ENCODE peak calls at places on chromosomes 13 and 19, in four cellular contexts. One of them, this sample, is unnamed.

GRCh38 chr13:19794552-19795143 is 11.9 kb upstream of the PSPC1 start:
- DNase-seq in WTC11: peak
- DNase-seq in K562: no peak
- DNase-seq in HepG2: no peak
- DNase-seq in this sample: no peak

GRCh38 chr13:97710797-97711196 is 242.7 kb upstream of the IPO5 start:
- DNase-seq in WTC11: no peak
- DNase-seq in K562: no peak
- DNase-seq in HepG2: no peak
- DNase-seq in this sample: no peak

GRCh38 chr13:85521586-85521985 is 277.6 kb downstream of the SLITRK6 start:
- DNase-seq in WTC11: no peak
- DNase-seq in HepG2: no peak
- DNase-seq in K562: no peak
- DNase-seq in this sample: no peak

GRCh38 chr19:15188851-15189250 is 11.9 kb downstream of the NOTCH3 start:
- DNase-seq in K562: no peak
- DNase-seq in WTC11: peak
- DNase-seq in HepG2: no peak
- DNase-seq in this sample: no peak

GRCh38 chr13:111183087-111183645 is 68.1 kb downstream of the ARHGEF7 start:
- DNase-seq in WTC11: no peak
- DNase-seq in K562: no peak
- DNase-seq in HepG2: no peak
- DNase-seq in this sample: no peak

GRCh38 chr19:33302974-33303790 is 848 bp upstream of the CEBPA start:
- DNase-seq in WTC11: peak
- DNase-seq in K562: no peak
- DNase-seq in HepG2: no peak
- DNase-seq in this sample: peak

GRCh38 chr19:33472696-33473624 is 48.6 kb downstream of the PEPD start:
- DNase-seq in K562: no peak
- DNase-seq in HepG2: no peak
- DNase-seq in WTC11: peak
- DNase-seq in this sample: no peak

GRCh38 chr13:49225358-49226042 is 5.4 kb downstream of the MLNR start:
- DNase-seq in K562: no peak
- DNase-seq in WTC11: no peak
- DNase-seq in HepG2: peak
- DNase-seq in this sample: no peak

GRCh38 chr19:49502866-49503581 is 6.8 kb downstream of the RPS11 start:
- DNase-seq in K562: peak
- DNase-seq in HepG2: peak
- DNase-seq in WTC11: no peak
- DNase-seq in this sample: peak

GRCh38 chr13:111252449-111253124 is 67.9 kb upstream of the TEX29 start:
- DNase-seq in K562: no peak
- DNase-seq in WTC11: no peak
- DNase-seq in HepG2: no peak
- DNase-seq in this sample: no peak

GRCh38 chr19:11337080-11337479 is 2.4 kb downstream of the RAB3D start:
- DNase-seq in K562: no peak
- DNase-seq in HepG2: no peak
- DNase-seq in WTC11: no peak
- DNase-seq in this sample: no peak

GRCh38 chr13:44359983-44360375 is 13.6 kb upstream of the SERP2 start:
- DNase-seq in WTC11: no peak
- DNase-seq in HepG2: no peak
- DNase-seq in K562: no peak
- DNase-seq in this sample: no peak

GRCh38 chr13:114113961-114114360 is 18.5 kb downstream of the RASA3 start:
- DNase-seq in HepG2: no peak
- DNase-seq in WTC11: no peak
- DNase-seq in K562: no peak
- DNase-seq in this sample: no peak

GRCh38 chr19:49070416-49070815 is 2.1 kb downstream of the KCNA7 start:
- DNase-seq in WTC11: no peak
- DNase-seq in HepG2: no peak
- DNase-seq in K562: no peak
- DNase-seq in this sample: no peak

GRCh38 chr19:10603084-10603872 is 16.2 kb upstream of the AP1M2 start:
- DNase-seq in HepG2: no peak
- DNase-seq in WTC11: peak
- DNase-seq in K562: peak
- DNase-seq in this sample: no peak

GRCh38 chr13:60326273-60326672 is 70.7 kb upstream of the TDRD3 start:
- DNase-seq in K562: peak
- DNase-seq in WTC11: no peak
- DNase-seq in HepG2: peak
- DNase-seq in this sample: no peak

GRCh38 chr13:57666554-57666953 is 35.0 kb downstream of the PCDH17 start:
- DNase-seq in K562: no peak
- DNase-seq in HepG2: no peak
- DNase-seq in WTC11: no peak
- DNase-seq in this sample: no peak

GRCh38 chr13:36105726-36106125 is 25.5 kb downstream of the DCLK1 start:
- DNase-seq in WTC11: no peak
- DNase-seq in HepG2: no peak
- DNase-seq in K562: no peak
- DNase-seq in this sample: no peak

GRCh38 chr19:3595521-3596061 is 10.3 kb downstream of the GIPC3 start:
- DNase-seq in HepG2: no peak
- DNase-seq in WTC11: no peak
- DNase-seq in K562: no peak
- DNase-seq in this sample: no peak

GRCh38 chr19:13396256-13397080 is 109.8 kb downstream of the CACNA1A start:
- DNase-seq in WTC11: peak
- DNase-seq in HepG2: peak
- DNase-seq in K562: peak
- DNase-seq in this sample: peak

GRCh38 chr19:1062387-1063029 is 4.5 kb upstream of the ARHGAP45 start:
- DNase-seq in WTC11: peak
- DNase-seq in K562: no peak
- DNase-seq in HepG2: no peak
- DNase-seq in this sample: no peak

GRCh38 chr19:2668188-2668763 is 34.2 kb downstream of the GNG7 start:
- DNase-seq in WTC11: no peak
- DNase-seq in K562: no peak
- DNase-seq in HepG2: no peak
- DNase-seq in this sample: no peak

GRCh38 chr19:1264801-1265610 is 4.1 kb upstream of the CIRBP start:
- DNase-seq in WTC11: peak
- DNase-seq in K562: peak
- DNase-seq in HepG2: peak
- DNase-seq in this sample: peak

GRCh38 chr13:42847891-42848663 is 66.7 kb downstream of the FAM216B start:
- DNase-seq in HepG2: no peak
- DNase-seq in K562: no peak
- DNase-seq in WTC11: no peak
- DNase-seq in this sample: no peak

GRCh38 chr19:2014731-2015610 is 543 bp downstream of the BTBD2 start:
- DNase-seq in WTC11: peak
- DNase-seq in K562: peak
- DNase-seq in HepG2: no peak
- DNase-seq in this sample: no peak

GRCh38 chr13:75402787-75403186 is 79.2 kb downstream of the TBC1D4 start:
- DNase-seq in HepG2: peak
- DNase-seq in WTC11: no peak
- DNase-seq in K562: no peak
- DNase-seq in this sample: no peak

GRCh38 chr19:53101518-53101917 is 1.7 kb downstream of the ZNF160 start:
- DNase-seq in WTC11: no peak
- DNase-seq in K562: peak
- DNase-seq in HepG2: no peak
- DNase-seq in this sample: no peak

GRCh38 chr19:4229179-4229931 is at the start of gene EBI3:
- DNase-seq in HepG2: no peak
- DNase-seq in WTC11: no peak
- DNase-seq in K562: peak
- DNase-seq in this sample: peak

GRCh38 chr13:97295279-97296182 is 73.4 kb downstream of the MBNL2 start:
- DNase-seq in K562: no peak
- DNase-seq in WTC11: no peak
- DNase-seq in HepG2: no peak
- DNase-seq in this sample: peak

GRCh38 chr13:86085890-86086289 is 286.7 kb upstream of the SLITRK6 start:
- DNase-seq in HepG2: no peak
- DNase-seq in K562: no peak
- DNase-seq in WTC11: no peak
- DNase-seq in this sample: no peak

GRCh38 chr13:29540799-29541198 is 54.7 kb downstream of the SLC7A1 start:
- DNase-seq in HepG2: no peak
- DNase-seq in K562: no peak
- DNase-seq in WTC11: no peak
- DNase-seq in this sample: no peak

GRCh38 chr13:39916330-39916729 is 260.9 kb downstream of the COG6 start:
- DNase-seq in K562: no peak
- DNase-seq in HepG2: no peak
- DNase-seq in WTC11: no peak
- DNase-seq in this sample: no peak

GRCh38 chr19:13270514-13271105 is 120.4 kb downstream of the IER2 start:
- DNase-seq in WTC11: no peak
- DNase-seq in HepG2: no peak
- DNase-seq in K562: no peak
- DNase-seq in this sample: no peak

GRCh38 chr13:51380269-51380668 is 40.8 kb downstream of the SERPINE3 start:
- DNase-seq in HepG2: no peak
- DNase-seq in K562: no peak
- DNase-seq in WTC11: no peak
- DNase-seq in this sample: no peak

GRCh38 chr13:30388401-30389283 is 33.7 kb upstream of the UBE2L5 start:
- DNase-seq in K562: no peak
- DNase-seq in HepG2: no peak
- DNase-seq in WTC11: no peak
- DNase-seq in this sample: no peak

DNA sequence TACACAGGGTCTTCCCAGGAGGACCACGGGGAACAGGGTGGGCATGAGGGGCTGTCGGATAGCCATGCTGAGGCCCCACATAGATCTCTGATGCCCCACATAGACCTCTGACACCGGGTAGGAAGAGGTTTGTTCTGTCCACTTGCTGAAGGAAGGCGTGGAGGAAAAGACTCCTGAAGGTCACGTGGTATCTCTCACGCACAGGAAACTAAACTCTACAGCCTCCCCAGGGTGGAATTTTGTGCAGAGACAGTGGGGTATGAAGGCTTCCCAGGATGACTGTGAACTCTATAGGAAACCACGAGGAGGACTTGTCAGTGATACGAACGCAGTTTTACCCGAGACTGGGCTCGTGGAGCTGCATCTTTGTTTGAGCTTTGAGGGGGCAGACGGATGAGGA is 2.8 kb downstream of the EVI5L start:
- DNase-seq in HepG2: no peak
- DNase-seq in WTC11: no peak
- DNase-seq in K562: no peak
- DNase-seq in this sample: no peak
- TF ChIP-seq NR3C1 in HepG2: no peak
- TF ChIP-seq NR3C1 in WTC11: no peak
- TF ChIP-seq NR3C1 in K562: no peak
- TF ChIP-seq NR3C1 in this sample: no peak

DNA sequence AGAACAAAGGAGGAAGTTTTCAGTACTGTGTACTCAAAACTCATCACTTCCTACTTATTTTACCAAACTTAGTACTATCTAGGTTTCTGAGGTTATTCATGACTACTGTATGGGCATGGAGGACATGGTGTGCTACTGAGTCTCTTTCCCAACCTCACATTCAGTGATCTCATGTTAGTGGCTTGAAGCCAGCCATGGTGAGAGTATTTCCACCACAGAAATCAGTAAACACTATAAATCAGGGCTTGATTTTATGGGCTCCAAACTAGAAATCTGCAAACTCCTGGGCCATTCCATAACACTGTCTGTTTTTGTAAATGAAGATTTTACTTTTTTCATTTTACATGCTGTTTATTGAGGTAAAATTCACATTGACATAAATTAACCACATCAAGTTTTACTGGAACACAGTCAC is 19.7 kb downstream of the MED26 start:
- DNase-seq in HepG2: no peak
- DNase-seq in K562: no peak
- DNase-seq in WTC11: no peak
- DNase-seq in this sample: no peak
- TF ChIP-seq NR3C1 in HepG2: no peak
- TF ChIP-seq NR3C1 in K562: no peak
- TF ChIP-seq NR3C1 in WTC11: no peak
- TF ChIP-seq NR3C1 in this sample: no peak

GRCh38 chr19:18174983-18175382 is 1.4 kb downstream of the IFI30 start:
- DNase-seq in K562: no peak
- DNase-seq in WTC11: no peak
- DNase-seq in HepG2: no peak
- DNase-seq in this sample: no peak
- TF ChIP-seq NR3C1 in K562: no peak
- TF ChIP-seq NR3C1 in WTC11: no peak
- TF ChIP-seq NR3C1 in HepG2: no peak
- TF ChIP-seq NR3C1 in this sample: no peak

GRCh38 chr19:39155741-39156140 is 30.2 kb downstream of the PAK4 start:
- DNase-seq in WTC11: no peak
- DNase-seq in HepG2: no peak
- DNase-seq in K562: no peak
- DNase-seq in this sample: no peak

GRCh38 chr19:39157275-39157996 is 31.9 kb downstream of the PAK4 start:
- DNase-seq in HepG2: peak
- DNase-seq in WTC11: no peak
- DNase-seq in K562: no peak
- DNase-seq in this sample: no peak

GRCh38 chr19:39155114-39155700 is 29.6 kb downstream of the PAK4 start:
- DNase-seq in WTC11: no peak
- DNase-seq in HepG2: no peak
- DNase-seq in K562: no peak
- DNase-seq in this sample: no peak

GRCh38 chr19:39156891-39157230 is 31.3 kb downstream of the PAK4 start:
- DNase-seq in K562: no peak
- DNase-seq in HepG2: no peak
- DNase-seq in WTC11: no peak
- DNase-seq in this sample: no peak

DNA sequence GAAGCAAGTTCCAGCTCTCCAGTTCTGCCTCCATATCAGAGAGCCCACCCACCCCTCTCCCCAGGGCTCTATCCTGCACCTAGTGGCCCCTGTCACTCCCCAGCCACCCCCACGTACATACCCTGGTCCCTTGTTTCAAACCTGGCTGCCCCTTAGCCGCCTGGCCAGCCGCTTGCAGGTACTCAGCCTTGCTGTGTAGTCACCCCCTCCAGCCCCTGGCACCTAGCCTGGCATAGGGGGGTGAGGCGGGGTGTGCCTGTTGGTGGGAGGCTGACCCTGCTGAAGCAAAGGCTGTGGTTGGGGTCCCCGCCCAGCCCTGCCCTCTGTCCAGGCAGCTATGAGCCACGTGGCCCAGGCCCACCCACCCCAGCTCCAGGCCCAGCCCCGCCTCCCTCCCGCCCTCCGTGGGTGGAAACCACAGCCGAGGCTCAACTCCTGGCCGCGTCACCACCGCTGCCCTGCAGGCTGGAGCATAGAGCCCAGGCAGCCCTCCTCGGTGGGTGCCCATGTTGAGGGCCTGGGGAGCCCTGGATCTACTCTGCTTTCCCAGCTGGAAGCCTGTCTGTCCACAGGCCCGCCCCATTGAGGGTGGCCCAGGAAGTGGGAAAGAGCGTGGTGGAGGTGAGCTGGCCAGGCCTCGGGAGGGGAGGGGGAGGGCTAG is 30.8 kb downstream of the PAK4 start:
- DNase-seq in HepG2: no peak
- DNase-seq in K562: peak
- DNase-seq in WTC11: no peak
- DNase-seq in this sample: no peak
- TF ChIP-seq NR3C1 in HepG2: no peak
- TF ChIP-seq NR3C1 in K562: no peak
- TF ChIP-seq NR3C1 in WTC11: no peak
- TF ChIP-seq NR3C1 in this sample: no peak